ENCODE peak calls at places on chromosomes 2 and 18, in ten cellular contexts. F is kidney tubule cell; H is Daoy; B is NCI-H1694 treated with DMSO at 0.1 percent for 48 hours; I is neural crest cell; O is endothelial cell; U is A172; Y is GOT3; C is NCI-H2029; R is activated effector memory CD4-positive, alpha-beta T cell treated with anti-CD3 and anti-CD28 coated beads, Interleukin-2, amount 50 U/mL, for 16 hours. K is an unnamed sample.
A peak's percentile ranks its signal among the peaks of the same experiment; 100 is the strongest.

GRCh38 chr2:218027426-218028188 is 24.8 kb upstream of the TNS1 start:
- DNase-seq in R (peak; percentile 54), I (no peak), C (no peak), Y (no peak), B (no peak), O (no peak), U (no peak), F (no peak), H (no peak), K (no peak)

GRCh38 chr18:61635901-61636528 is 256.8 kb downstream of the RNF152 start:
- DNase-seq in H (peak; percentile 36), Y (no peak), O (peak; percentile 55), F (peak; percentile 63), I (peak; percentile 41), B (peak; percentile 32), U (no peak), C (no peak), R (peak; percentile 67), K (peak; percentile 17)

GRCh38 chr2:85066874-85067351 is 66.3 kb upstream of the TCF7L1 start:
- DNase-seq in U (peak; percentile 79), I (peak; percentile 88), F (peak; percentile 72), C (peak; percentile 40), O (peak; percentile 85), H (peak; percentile 76), R (peak; percentile 69), Y (peak; percentile 12), B (peak; percentile 82), K (peak; percentile 32)

GRCh38 chr18:62863629-62864028 is 148.3 kb downstream of the PHLPP1 start:
- DNase-seq in C (no peak), H (peak; percentile 59), U (peak; percentile 86), F (peak; percentile 84), I (no peak), R (no peak), B (no peak), Y (no peak), O (no peak), K (no peak)

GRCh38 chr2:97950329-97951154 is 45.2 kb downstream of the TMEM131 start:
- DNase-seq in F (peak; percentile 84), U (peak; percentile 73), Y (no peak), I (no peak), B (no peak), R (no peak), O (no peak), C (no peak), H (peak; percentile 69), K (no peak)

GRCh38 chr2:31812051-31812798 is 198.6 kb downstream of the MEMO1 start:
- DNase-seq in B (no peak), I (no peak), F (peak; percentile 33), U (peak; percentile 40), H (no peak), C (no peak), Y (no peak), R (no peak), O (no peak), K (no peak)

GRCh38 chr18:78309307-78309706 is 670.3 kb upstream of the SALL3 start:
- DNase-seq in H (peak; percentile 25), F (no peak), Y (no peak), B (no peak), C (no peak), U (no peak), R (no peak), I (no peak), O (no peak), K (no peak)

GRCh38 chr2:136327162-136327852 is 209.4 kb upstream of the CXCR4 start:
- DNase-seq in O (no peak), C (no peak), B (no peak), F (peak; percentile 16), Y (no peak), R (peak; percentile 88), I (no peak), H (peak; percentile 77), U (peak; percentile 79), K (no peak)

GRCh38 chr2:31270136-31270535 is 36.2 kb downstream of the EHD3 start:
- DNase-seq in F (peak; percentile 90), O (no peak), B (no peak), I (no peak), R (no peak), U (peak; percentile 66), H (peak; percentile 81), Y (no peak), C (no peak), K (no peak)

GRCh38 chr2:148300534-148300933 is 279.6 kb downstream of the MBD5 start:
- DNase-seq in U (no peak), C (no peak), B (no peak), F (no peak), I (no peak), R (no peak), Y (no peak), O (no peak), H (no peak), K (no peak)

GRCh38 chr2:49165662-49166061 is 11.3 kb upstream of the FSHR start:
- DNase-seq in U (no peak), Y (no peak), B (no peak), F (no peak), C (no peak), I (no peak), R (no peak), H (no peak), O (no peak), K (no peak)

GRCh38 chr2:120883607-120884405 is 148.1 kb downstream of the GLI2 start:
- DNase-seq in F (no peak), U (no peak), I (no peak), O (peak; percentile 31), C (no peak), B (no peak), H (no peak), R (no peak), Y (no peak), K (no peak)

GRCh38 chr2:189204322-189204941 is 24.9 kb upstream of the COL5A2 start:
- DNase-seq in I (no peak), O (no peak), C (no peak), H (peak; percentile 27), U (peak; percentile 72), R (no peak), Y (no peak), B (no peak), F (peak; percentile 40), K (no peak)

GRCh38 chr2:31322376-31322775 is 88.4 kb downstream of the EHD3 start:
- DNase-seq in Y (no peak), I (no peak), F (no peak), C (no peak), H (no peak), R (no peak), B (no peak), O (no peak), U (peak; percentile 33), K (no peak)

GRCh38 chr2:56191617-56192016 is 7.8 kb downstream of the CCDC85A start:
- DNase-seq in C (peak; percentile 12), U (peak; percentile 76), B (peak; percentile 65), R (no peak), Y (no peak), I (no peak), F (peak; percentile 49), O (peak; percentile 58), H (peak; percentile 66), K (peak; percentile 26)

GRCh38 chr2:95346236-95346737 is 49.1 kb downstream of the KCNIP3 start:
- DNase-seq in B (peak; percentile 20), R (peak; percentile 61), U (peak; percentile 35), F (peak; percentile 69), Y (no peak), H (peak; percentile 80), O (no peak), C (no peak), I (no peak), K (peak; percentile 19)

GRCh38 chr2:146108993-146109392 is 1589.1 kb upstream of the ZEB2 start:
- DNase-seq in H (no peak), O (no peak), C (no peak), Y (no peak), R (no peak), F (no peak), B (no peak), I (no peak), U (no peak), K (no peak)

GRCh38 chr2:104844813-104845551 is 8.9 kb upstream of the POU3F3 start:
- DNase-seq in I (peak; percentile 70), F (peak; percentile 63), U (no peak), H (peak; percentile 58), Y (no peak), O (no peak), C (no peak), B (no peak), R (no peak), K (no peak)

GRCh38 chr2:170157025-170157684 is 20.8 kb upstream of the MYO3B start:
- DNase-seq in C (no peak), B (no peak), I (no peak), U (no peak), F (peak; percentile 85), O (no peak), R (no peak), Y (no peak), H (peak; percentile 43), K (no peak)

GRCh38 chr2:6394266-6394665 is 471.4 kb downstream of the CMPK2 start:
- DNase-seq in R (no peak), H (no peak), F (peak; percentile 58), B (no peak), I (no peak), U (no peak), Y (no peak), C (no peak), O (no peak), K (no peak)

GRCh38 chr2:161992526-161992925 is 81.5 kb downstream of the DPP4 start:
- DNase-seq in U (peak; percentile 62), H (peak; percentile 24), I (no peak), F (no peak), R (peak; percentile 78), Y (no peak), C (no peak), O (no peak), B (peak; percentile 57), K (no peak)

GRCh38 chr2:171159326-171160118 is 1.2 kb downstream of the TLK1 start:
- DNase-seq in R (peak; percentile 85), C (peak; percentile 3), F (peak; percentile 51), Y (no peak), U (peak; percentile 24), B (peak; percentile 82), H (peak; percentile 38), O (peak; percentile 62), I (peak; percentile 50), K (peak; percentile 65)

GRCh38 chr2:186125625-186126024 is 360.4 kb upstream of the ZC3H15 start:
- DNase-seq in Y (no peak), H (no peak), I (no peak), U (no peak), R (no peak), F (no peak), B (no peak), C (no peak), O (no peak), K (no peak)

GRCh38 chr2:4354678-4355077 is 651.3 kb downstream of the DCDC2C start:
- DNase-seq in R (no peak), O (peak; percentile 39), H (peak; percentile 67), B (peak; percentile 50), U (no peak), F (peak; percentile 17), C (no peak), I (peak; percentile 27), Y (no peak), K (no peak)

GRCh38 chr2:168534926-168535325 is 78.9 kb downstream of the CERS6 start:
- DNase-seq in H (no peak), B (no peak), O (no peak), F (no peak), I (no peak), C (no peak), U (no peak), R (no peak), Y (no peak), K (no peak)

GRCh38 chr18:78542204-78542603 is 437.4 kb upstream of the SALL3 start:
- DNase-seq in C (no peak), I (no peak), Y (no peak), H (peak; percentile 84), R (no peak), F (peak; percentile 49), U (peak; percentile 4), B (no peak), O (no peak), K (peak; percentile 67)

GRCh38 chr2:40101076-40101688 is 322.1 kb upstream of the THUMPD2 start:
- DNase-seq in R (no peak), O (no peak), Y (no peak), U (peak; percentile 29), C (no peak), B (no peak), H (peak; percentile 48), F (peak; percentile 70), I (no peak), K (no peak)

GRCh38 chr18:23556145-23556780 is 30.0 kb downstream of the NPC1 start:
- DNase-seq in U (no peak), H (no peak), B (no peak), R (no peak), I (no peak), Y (no peak), C (no peak), F (no peak), O (no peak), K (no peak)

K was measured in midbrain.